ENCODE peak calls at places on chromosome 12, in seven cellular contexts. E is Peyer's patch, A is RWPE1, J is fibroblast of mammary gland, G is mammary epithelial cell, B is GM20000, R is thoracic aorta. F is an unnamed sample.

GRCh38 chr12:30251546-30251945 is 444.1 kb downstream of the IPO8 start:
- DNase-seq in G (no peak), E (no peak), B (no peak), R (no peak), A (no peak), J (no peak), F (no peak)

GRCh38 chr12:108827941-108828340 is 29.4 kb downstream of the SSH1 start:
- DNase-seq in R (no peak), B (no peak), E (no peak), G (no peak), J (no peak), A (no peak), F (no peak)

GRCh38 chr12:50985322-50985721 is 33.0 kb downstream of the HIGD1C start:
- DNase-seq in A (no peak), G (peak; percentile 46), J (peak; percentile 90), R (no peak), B (no peak), E (no peak), F (no peak)

GRCh38 chr12:98469108-98469507 is 46.3 kb upstream of the TMPO start:
- DNase-seq in J (no peak), A (no peak), B (no peak), G (no peak), R (no peak), E (no peak), F (no peak)

GRCh38 chr12:27696293-27696652 is at the start of gene REP15:
- DNase-seq in J (no peak), E (no peak), B (no peak), G (no peak), A (no peak), R (no peak), F (no peak)

GRCh38 chr12:49233842-49234526 is 30.9 kb upstream of the TUBA1C start:
- DNase-seq in E (no peak), B (peak; percentile 28), R (peak; percentile 12), G (no peak), J (no peak), A (no peak), F (no peak)

GRCh38 chr12:25472453-25472852 is 80.6 kb downstream of the LMNTD1 start:
- DNase-seq in E (no peak), R (no peak), G (no peak), B (no peak), J (no peak), A (no peak), F (no peak)

GRCh38 chr12:79358716-79359341 is 331.9 kb downstream of the PAWR start:
- DNase-seq in R (no peak), B (no peak), E (no peak), A (no peak), G (peak; percentile 6), J (peak; percentile 3), F (no peak)

GRCh38 chr12:98736352-98737326 is 91.5 kb downstream of the APAF1 start:
- DNase-seq in J (no peak), B (no peak), A (no peak), R (no peak), G (no peak), E (no peak), F (no peak)

GRCh38 chr12:130671556-130671955 is 44.5 kb downstream of the RIMBP2 start:
- DNase-seq in G (no peak), B (no peak), J (no peak), A (no peak), R (no peak), E (peak; percentile 24), F (no peak)

GRCh38 chr12:130669797-130670196 is 46.3 kb downstream of the RIMBP2 start:
- DNase-seq in R (no peak), B (no peak), G (no peak), A (no peak), E (no peak), J (no peak), F (no peak)

GRCh38 chr12:130667421-130667960 is 48.6 kb downstream of the RIMBP2 start:
- DNase-seq in J (no peak), G (no peak), A (no peak), R (no peak), B (no peak), E (no peak), F (no peak)

GRCh38 chr12:130668286-130669204 is 47.6 kb downstream of the RIMBP2 start:
- DNase-seq in R (no peak), E (peak; percentile 12), G (no peak), B (no peak), J (no peak), A (no peak), F (no peak)

DNA sequence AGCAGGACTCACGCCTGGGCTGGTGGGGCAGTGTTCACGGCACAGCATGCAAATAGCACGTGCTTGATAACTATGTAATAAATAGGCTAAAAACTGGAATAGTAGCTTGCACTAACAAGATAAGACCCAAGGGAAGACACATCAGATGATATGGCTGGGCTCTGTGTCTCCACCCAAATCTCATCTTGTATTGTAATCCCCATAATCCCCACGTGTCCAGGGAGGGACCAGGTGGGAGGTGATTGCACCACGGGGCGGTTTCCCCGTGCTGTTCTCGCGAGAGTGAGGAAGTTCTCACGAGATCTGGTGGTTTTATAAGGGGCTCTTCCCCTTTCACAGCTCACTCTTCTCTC is 46.9 kb downstream of the RIMBP2 start:
- DNase-seq in R (no peak), J (no peak), A (no peak), E (no peak), G (no peak), B (no peak), F (no peak)
- TF ChIP-seq CTCF in R (no peak), J (no peak), A (no peak), E (no peak), G (no peak), B (no peak), F (no peak)

GRCh38 chr12:113137861-113138783 is 2.6 kb upstream of the RASAL1 start:
- DNase-seq in J (no peak), R (no peak), E (no peak), A (no peak), B (no peak), G (no peak), F (no peak)
- TF ChIP-seq CTCF in J (no peak), R (no peak), E (no peak), A (no peak), B (no peak), G (no peak), F (no peak)

GRCh38 chr12:114041590-114041989 is 75.5 kb upstream of the RBM19 start:
- DNase-seq in A (no peak), J (no peak), R (no peak), G (no peak), E (no peak), B (no peak), F (no peak)

GRCh38 chr12:114041136-114041535 is 75.0 kb upstream of the RBM19 start:
- DNase-seq in G (no peak), B (no peak), R (no peak), A (no peak), E (no peak), J (no peak), F (no peak)

GRCh38 chr12:114045333-114045732 is 79.2 kb upstream of the RBM19 start:
- DNase-seq in E (no peak), A (no peak), J (peak; percentile 33), G (no peak), R (no peak), B (no peak), F (no peak)

DNA sequence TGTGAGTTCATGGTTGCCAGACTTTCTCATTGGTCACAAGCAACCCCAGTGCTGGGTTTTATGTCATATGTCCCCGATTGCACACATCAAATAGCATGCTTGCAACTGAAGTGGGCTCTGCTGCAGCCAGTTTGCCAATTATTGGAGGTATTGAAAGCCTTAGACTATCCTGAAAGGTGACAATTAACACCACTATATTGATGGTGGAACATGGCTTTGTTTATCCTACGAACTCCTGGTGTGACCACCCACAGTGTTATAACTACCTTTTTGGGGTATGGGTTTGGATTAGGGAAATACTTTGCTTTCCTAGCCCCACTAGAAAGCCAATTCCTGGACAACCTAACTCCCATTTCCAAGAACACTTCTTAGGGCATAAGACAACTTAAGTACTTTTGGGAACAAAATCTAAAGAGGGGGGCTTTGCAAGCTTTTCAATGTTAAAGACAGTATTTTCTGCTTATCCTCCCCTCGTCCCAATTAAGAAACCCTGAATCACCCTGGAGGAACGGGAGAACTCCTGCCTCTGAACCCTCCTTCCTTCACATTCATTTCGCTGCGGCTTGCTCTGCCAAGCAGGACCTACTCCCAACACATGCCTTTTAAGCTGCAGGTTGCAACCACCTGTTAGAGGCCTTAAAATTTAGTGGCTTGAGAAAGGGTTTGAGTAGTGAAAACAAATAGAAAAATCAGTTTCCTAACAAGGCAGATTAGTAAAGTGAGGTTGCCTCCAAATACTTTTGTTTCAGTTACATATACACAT is 80.3 kb upstream of the RBM19 start:
- DNase-seq in A (no peak), G (no peak), E (no peak), R (no peak), J (no peak), B (no peak), F (no peak)
- TF ChIP-seq CTCF in A (no peak), G (no peak), E (no peak), R (no peak), J (no peak), B (no peak), F (no peak)

GRCh38 chr12:69385038-69385437 is 25.5 kb downstream of the YEATS4 start:
- DNase-seq in E (no peak), G (no peak), B (no peak), A (no peak), J (no peak), R (no peak), F (no peak)

GRCh38 chr12:69386921-69387320 is 27.4 kb downstream of the YEATS4 start:
- DNase-seq in B (no peak), R (no peak), A (no peak), E (no peak), J (no peak), G (no peak), F (no peak)

GRCh38 chr12:69388371-69388770 is 28.8 kb downstream of the YEATS4 start:
- DNase-seq in J (peak; percentile 75), R (no peak), A (peak; percentile 8), E (no peak), B (no peak), G (peak; percentile 37), F (no peak)

GRCh38 chr12:69383074-69383473 is 23.5 kb downstream of the YEATS4 start:
- DNase-seq in E (no peak), B (no peak), J (no peak), G (peak; percentile 69), A (no peak), R (no peak), F (no peak)
- TF ChIP-seq CTCF in E (no peak), B (no peak), J (no peak), G (no peak), A (no peak), R (no peak), F (no peak)

GRCh38 chr12:93813972-93814821 is 137.0 kb downstream of the CRADD start:
- DNase-seq in E (no peak), G (no peak), B (no peak), A (no peak), R (peak; percentile 68), J (peak; percentile 97), F (peak; percentile 38)
- TF ChIP-seq CTCF in E (no peak), G (no peak), B (no peak), A (no peak), R (no peak), J (no peak), F (no peak)

F was measured in omental fat pad.